ENCODE peak calls at places on chromosome 17, in nine cellular contexts. One of them, this sample, is unnamed.

GRCh38 chr17:4232168-4232813 is 31.5 kb downstream of the ANKFY1 start:
- DNase-seq in glutamatergic neuron: no peak
- DNase-seq in heart left ventricle: no peak
- DNase-seq in Calu3: no peak
- DNase-seq in neural crest cell: no peak
- DNase-seq in retinal pigment epithelial cell: no peak
- DNase-seq in foreskin fibroblast: peak
- DNase-seq in HL-60: no peak
- DNase-seq in SK-N-SH: no peak
- DNase-seq in this sample: no peak

GRCh38 chr17:39763046-39763800 is 25.5 kb downstream of the GRB7 start:
- DNase-seq in glutamatergic neuron: no peak
- DNase-seq in heart left ventricle: no peak
- DNase-seq in Calu3: no peak
- DNase-seq in neural crest cell: no peak
- DNase-seq in retinal pigment epithelial cell: peak
- DNase-seq in foreskin fibroblast: no peak
- DNase-seq in HL-60: no peak
- DNase-seq in SK-N-SH: no peak
- DNase-seq in this sample: no peak

GRCh38 chr17:73906896-73907600 is 262.8 kb upstream of the SDK2 start:
- DNase-seq in glutamatergic neuron: no peak
- DNase-seq in heart left ventricle: no peak
- DNase-seq in Calu3: no peak
- DNase-seq in neural crest cell: no peak
- DNase-seq in retinal pigment epithelial cell: no peak
- DNase-seq in foreskin fibroblast: no peak
- DNase-seq in HL-60: no peak
- DNase-seq in SK-N-SH: no peak
- DNase-seq in this sample: no peak

GRCh38 chr17:3886776-3887175 is 6.1 kb downstream of the CAMKK1 start:
- DNase-seq in glutamatergic neuron: no peak
- DNase-seq in heart left ventricle: no peak
- DNase-seq in Calu3: no peak
- DNase-seq in neural crest cell: no peak
- DNase-seq in retinal pigment epithelial cell: no peak
- DNase-seq in foreskin fibroblast: no peak
- DNase-seq in HL-60: peak
- DNase-seq in SK-N-SH: no peak
- DNase-seq in this sample: no peak

GRCh38 chr17:71023631-71024030 is 854.3 kb downstream of the KCNJ2 start:
- DNase-seq in glutamatergic neuron: peak
- DNase-seq in heart left ventricle: no peak
- DNase-seq in Calu3: no peak
- DNase-seq in neural crest cell: no peak
- DNase-seq in retinal pigment epithelial cell: no peak
- DNase-seq in foreskin fibroblast: no peak
- DNase-seq in HL-60: no peak
- DNase-seq in SK-N-SH: peak
- DNase-seq in this sample: no peak

GRCh38 chr17:8865811-8866210 is 1.7 kb downstream of the PIK3R6 start:
- DNase-seq in glutamatergic neuron: no peak
- DNase-seq in heart left ventricle: no peak
- DNase-seq in Calu3: no peak
- DNase-seq in neural crest cell: no peak
- DNase-seq in retinal pigment epithelial cell: no peak
- DNase-seq in foreskin fibroblast: no peak
- DNase-seq in HL-60: no peak
- DNase-seq in SK-N-SH: no peak
- DNase-seq in this sample: no peak

GRCh38 chr17:44598932-44599297 is 41.6 kb downstream of the FZD2 start:
- DNase-seq in glutamatergic neuron: no peak
- DNase-seq in heart left ventricle: no peak
- DNase-seq in Calu3: no peak
- DNase-seq in neural crest cell: no peak
- DNase-seq in retinal pigment epithelial cell: no peak
- DNase-seq in foreskin fibroblast: no peak
- DNase-seq in HL-60: no peak
- DNase-seq in SK-N-SH: no peak
- DNase-seq in this sample: no peak

GRCh38 chr17:39527220-39527813 is 66.0 kb downstream of the CDK12 start:
- DNase-seq in glutamatergic neuron: no peak
- DNase-seq in heart left ventricle: no peak
- DNase-seq in Calu3: peak
- DNase-seq in neural crest cell: no peak
- DNase-seq in retinal pigment epithelial cell: no peak
- DNase-seq in foreskin fibroblast: no peak
- DNase-seq in HL-60: peak
- DNase-seq in SK-N-SH: no peak
- DNase-seq in this sample: peak

GRCh38 chr17:67922503-67922902 is 73.8 kb downstream of the C17orf58 start:
- DNase-seq in glutamatergic neuron: no peak
- DNase-seq in heart left ventricle: no peak
- DNase-seq in Calu3: no peak
- DNase-seq in neural crest cell: no peak
- DNase-seq in retinal pigment epithelial cell: no peak
- DNase-seq in foreskin fibroblast: no peak
- DNase-seq in HL-60: no peak
- DNase-seq in SK-N-SH: no peak
- DNase-seq in this sample: no peak

GRCh38 chr17:48148029-48148759 is 40.6 kb downstream of the SNX11 start:
- DNase-seq in glutamatergic neuron: no peak
- DNase-seq in heart left ventricle: no peak
- DNase-seq in Calu3: no peak
- DNase-seq in neural crest cell: no peak
- DNase-seq in retinal pigment epithelial cell: no peak
- DNase-seq in foreskin fibroblast: peak
- DNase-seq in HL-60: no peak
- DNase-seq in SK-N-SH: peak
- DNase-seq in this sample: no peak

GRCh38 chr17:71251936-71252335 is 868.9 kb upstream of the SOX9 start:
- DNase-seq in glutamatergic neuron: no peak
- DNase-seq in heart left ventricle: no peak
- DNase-seq in Calu3: no peak
- DNase-seq in neural crest cell: no peak
- DNase-seq in retinal pigment epithelial cell: no peak
- DNase-seq in foreskin fibroblast: no peak
- DNase-seq in HL-60: no peak
- DNase-seq in SK-N-SH: no peak
- DNase-seq in this sample: no peak

GRCh38 chr17:8123695-8124349 is at the start of gene HES7:
- DNase-seq in glutamatergic neuron: peak
- DNase-seq in heart left ventricle: no peak
- DNase-seq in Calu3: no peak
- DNase-seq in neural crest cell: peak
- DNase-seq in retinal pigment epithelial cell: no peak
- DNase-seq in foreskin fibroblast: no peak
- DNase-seq in HL-60: no peak
- DNase-seq in SK-N-SH: peak
- DNase-seq in this sample: no peak

GRCh38 chr17:70563301-70563820 is 394.0 kb downstream of the KCNJ2 start:
- DNase-seq in glutamatergic neuron: no peak
- DNase-seq in heart left ventricle: no peak
- DNase-seq in Calu3: no peak
- DNase-seq in neural crest cell: no peak
- DNase-seq in retinal pigment epithelial cell: peak
- DNase-seq in foreskin fibroblast: peak
- DNase-seq in HL-60: no peak
- DNase-seq in SK-N-SH: no peak
- DNase-seq in this sample: no peak

GRCh38 chr17:49252148-49252682 is 21.6 kb upstream of the PHOSPHO1 start:
- DNase-seq in glutamatergic neuron: no peak
- DNase-seq in heart left ventricle: no peak
- DNase-seq in Calu3: no peak
- DNase-seq in neural crest cell: no peak
- DNase-seq in retinal pigment epithelial cell: no peak
- DNase-seq in foreskin fibroblast: peak
- DNase-seq in HL-60: peak
- DNase-seq in SK-N-SH: no peak
- DNase-seq in this sample: no peak
- TF ChIP-seq CTCF in glutamatergic neuron: no peak
- TF ChIP-seq CTCF in heart left ventricle: no peak
- TF ChIP-seq CTCF in Calu3: no peak
- TF ChIP-seq CTCF in neural crest cell: no peak
- TF ChIP-seq CTCF in retinal pigment epithelial cell: no peak
- TF ChIP-seq CTCF in foreskin fibroblast: no peak
- TF ChIP-seq CTCF in HL-60: no peak
- TF ChIP-seq CTCF in SK-N-SH: no peak
- TF ChIP-seq CTCF in this sample: no peak

GRCh38 chr17:16928406-16929280 is 43.3 kb downstream of the TNFRSF13B start:
- DNase-seq in glutamatergic neuron: no peak
- DNase-seq in heart left ventricle: no peak
- DNase-seq in Calu3: no peak
- DNase-seq in neural crest cell: no peak
- DNase-seq in retinal pigment epithelial cell: no peak
- DNase-seq in foreskin fibroblast: no peak
- DNase-seq in HL-60: no peak
- DNase-seq in SK-N-SH: no peak
- DNase-seq in this sample: no peak

GRCh38 chr17:16927641-16928321 is 44.1 kb downstream of the TNFRSF13B start:
- DNase-seq in glutamatergic neuron: no peak
- DNase-seq in heart left ventricle: no peak
- DNase-seq in Calu3: no peak
- DNase-seq in neural crest cell: no peak
- DNase-seq in retinal pigment epithelial cell: no peak
- DNase-seq in foreskin fibroblast: no peak
- DNase-seq in HL-60: no peak
- DNase-seq in SK-N-SH: no peak
- DNase-seq in this sample: no peak

GRCh38 chr17:16929757-16930520 is 42.0 kb downstream of the TNFRSF13B start:
- DNase-seq in glutamatergic neuron: no peak
- DNase-seq in heart left ventricle: no peak
- DNase-seq in Calu3: no peak
- DNase-seq in neural crest cell: no peak
- DNase-seq in retinal pigment epithelial cell: no peak
- DNase-seq in foreskin fibroblast: no peak
- DNase-seq in HL-60: no peak
- DNase-seq in SK-N-SH: peak
- DNase-seq in this sample: no peak

GRCh38 chr17:16930571-16931317 is 41.2 kb downstream of the TNFRSF13B start:
- DNase-seq in glutamatergic neuron: no peak
- DNase-seq in heart left ventricle: no peak
- DNase-seq in Calu3: no peak
- DNase-seq in neural crest cell: no peak
- DNase-seq in retinal pigment epithelial cell: no peak
- DNase-seq in foreskin fibroblast: no peak
- DNase-seq in HL-60: no peak
- DNase-seq in SK-N-SH: no peak
- DNase-seq in this sample: no peak

GRCh38 chr17:16929281-16929680 is 42.6 kb downstream of the TNFRSF13B start:
- DNase-seq in glutamatergic neuron: no peak
- DNase-seq in heart left ventricle: no peak
- DNase-seq in Calu3: no peak
- DNase-seq in neural crest cell: no peak
- DNase-seq in retinal pigment epithelial cell: no peak
- DNase-seq in foreskin fibroblast: no peak
- DNase-seq in HL-60: no peak
- DNase-seq in SK-N-SH: no peak
- DNase-seq in this sample: no peak
- TF ChIP-seq CTCF in glutamatergic neuron: no peak
- TF ChIP-seq CTCF in heart left ventricle: no peak
- TF ChIP-seq CTCF in Calu3: no peak
- TF ChIP-seq CTCF in neural crest cell: no peak
- TF ChIP-seq CTCF in retinal pigment epithelial cell: no peak
- TF ChIP-seq CTCF in foreskin fibroblast: no peak
- TF ChIP-seq CTCF in HL-60: no peak
- TF ChIP-seq CTCF in SK-N-SH: no peak
- TF ChIP-seq CTCF in this sample: no peak

DNA sequence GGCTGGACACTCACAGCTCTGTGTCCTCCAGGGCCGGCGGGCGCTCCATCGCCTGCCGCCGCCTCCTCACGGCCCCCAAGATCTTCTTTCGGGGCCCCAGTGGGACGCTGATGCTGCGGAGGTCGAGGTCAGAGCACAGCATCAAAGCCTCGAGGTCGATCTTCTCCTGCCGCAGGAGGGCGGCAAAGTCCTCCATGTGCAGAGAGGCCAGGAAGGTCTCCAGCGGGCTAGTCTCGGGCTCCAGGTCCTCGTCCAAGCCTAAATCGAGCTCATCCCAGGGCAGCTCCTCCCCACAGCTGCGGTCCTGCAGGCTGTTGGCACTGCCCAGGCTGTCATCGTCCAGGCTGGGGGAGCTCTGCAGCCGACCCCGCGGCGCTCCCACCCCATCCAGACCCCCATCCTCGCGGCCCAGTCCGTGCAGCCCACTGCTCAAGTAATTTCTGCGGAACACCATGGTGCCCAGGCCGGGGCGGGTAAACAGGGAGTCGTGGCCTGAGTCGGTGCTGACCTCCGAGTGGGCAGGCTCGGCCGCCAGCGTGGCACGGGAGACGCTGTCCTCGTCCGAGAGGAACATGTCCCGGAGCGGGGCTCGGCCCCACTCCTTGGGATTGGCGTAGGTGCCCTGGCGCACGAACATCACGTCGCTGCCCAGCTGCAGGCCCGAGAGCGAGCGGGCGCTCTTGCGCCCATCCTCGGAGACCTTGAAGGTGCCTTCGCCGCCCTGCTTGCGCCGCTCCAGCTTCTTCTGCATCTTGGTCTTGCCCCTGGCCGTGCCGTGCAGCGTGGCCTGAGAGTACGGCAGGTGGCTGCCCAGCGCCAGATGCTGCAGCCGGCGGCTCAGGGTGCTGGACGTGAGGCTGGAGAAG is 3.4 kb downstream of the USH1G start:
- DNase-seq in glutamatergic neuron: peak
- DNase-seq in heart left ventricle: peak
- DNase-seq in Calu3: peak
- DNase-seq in neural crest cell: no peak
- DNase-seq in retinal pigment epithelial cell: no peak
- DNase-seq in foreskin fibroblast: peak
- DNase-seq in HL-60: no peak
- DNase-seq in SK-N-SH: no peak
- DNase-seq in this sample: peak
- TF ChIP-seq CTCF in glutamatergic neuron: no peak
- TF ChIP-seq CTCF in heart left ventricle: peak
- TF ChIP-seq CTCF in Calu3: peak
- TF ChIP-seq CTCF in neural crest cell: peak
- TF ChIP-seq CTCF in retinal pigment epithelial cell: peak
- TF ChIP-seq CTCF in foreskin fibroblast: peak
- TF ChIP-seq CTCF in HL-60: peak
- TF ChIP-seq CTCF in SK-N-SH: no peak
- TF ChIP-seq CTCF in this sample: no peak

DNA sequence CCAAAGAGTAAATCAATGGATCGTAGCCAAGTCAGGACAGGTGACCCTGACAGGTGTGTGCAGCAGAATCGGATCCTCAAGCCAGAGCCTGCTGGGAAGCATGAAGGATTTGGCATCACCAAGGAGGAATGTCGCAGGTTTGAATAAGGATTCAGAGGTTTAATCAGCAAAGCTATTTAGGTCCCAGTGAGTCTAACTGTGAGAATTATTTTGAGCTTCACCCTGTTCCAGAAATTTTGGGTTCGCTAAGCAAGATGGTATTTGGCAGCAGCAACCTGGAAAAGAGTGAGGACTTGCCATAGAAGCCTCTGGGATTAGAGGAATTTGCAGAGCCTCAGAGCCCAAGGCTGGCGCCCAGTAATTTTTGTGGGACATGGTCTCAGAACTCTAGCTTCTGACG is 173.0 kb downstream of the CCDC182 start:
- DNase-seq in glutamatergic neuron: no peak
- DNase-seq in heart left ventricle: no peak
- DNase-seq in Calu3: no peak
- DNase-seq in neural crest cell: no peak
- DNase-seq in retinal pigment epithelial cell: no peak
- DNase-seq in foreskin fibroblast: no peak
- DNase-seq in HL-60: no peak
- DNase-seq in SK-N-SH: no peak
- DNase-seq in this sample: no peak
- TF ChIP-seq CTCF in glutamatergic neuron: no peak
- TF ChIP-seq CTCF in heart left ventricle: no peak
- TF ChIP-seq CTCF in Calu3: no peak
- TF ChIP-seq CTCF in neural crest cell: no peak
- TF ChIP-seq CTCF in retinal pigment epithelial cell: no peak
- TF ChIP-seq CTCF in foreskin fibroblast: no peak
- TF ChIP-seq CTCF in HL-60: no peak
- TF ChIP-seq CTCF in SK-N-SH: no peak
- TF ChIP-seq CTCF in this sample: no peak

This sample was measured in endothelial cell.